ENCODE peak calls at places on chromosomes 6 and 20, in nine cellular contexts. B is HS-27A; N is ureter; H is activated T-helper 1 cell treated with anti-CD3 and anti-CD28 coated beads, Interleukin-2, amount 50 U/mL, for 16 hours; Y is stimulated activated CD8-positive, alpha-beta memory T cell treated with anti-CD3 and anti-CD28 coated beads, Interleukin-15, amount 100 ng/mL, for 1 hour; E is CD8-positive, alpha-beta memory T cell; K is T-helper 2 cell; U is skeletal muscle cell; Z is AG09309. A is an unnamed sample.

GRCh38 chr20:10619427-10619826 is 54.4 kb downstream of the JAG1 start:
- DNase-seq in B (no peak), N (no peak), H (no peak), Y (no peak), E (no peak), K (no peak), U (peak; percentile 90), Z (peak; percentile 94), A (peak; percentile 82)

GRCh38 chr20:19756756-19757486 is 1.1 kb upstream of the RIN2 start:
- DNase-seq in B (no peak), N (peak; percentile 38), H (no peak), Y (no peak), E (no peak), K (no peak), U (no peak), Z (no peak), A (no peak)

GRCh38 chr20:31948008-31948407 is 3.8 kb downstream of the PDRG1 start:
- DNase-seq in B (no peak), N (no peak), H (no peak), Y (no peak), E (no peak), K (peak; percentile 16), U (no peak), Z (no peak), A (no peak)

GRCh38 chr6:125262026-125263013 is 39.4 kb downstream of the HDDC2 start:
- DNase-seq in B (peak; percentile 75), N (no peak), H (no peak), Y (no peak), E (no peak), K (no peak), U (no peak), Z (peak; percentile 66), A (peak; percentile 72)

GRCh38 chr20:35226775-35227681 is 538 bp downstream of the MMP24 start:
- DNase-seq in B (no peak), N (no peak), H (no peak), Y (peak; percentile 10), E (peak; percentile 35), K (peak; percentile 44), U (no peak), Z (no peak), A (no peak)

GRCh38 chr6:53189554-53189953 is 40.9 kb upstream of the GCM1 start:
- DNase-seq in B (no peak), N (no peak), H (no peak), Y (no peak), E (no peak), K (no peak), U (peak; percentile 24), Z (peak; percentile 27), A (peak; percentile 29)

GRCh38 chr6:56849876-56850275 is 105.0 kb upstream of the BEND6 start:
- DNase-seq in B (no peak), N (no peak), H (no peak), Y (no peak), E (no peak), K (no peak), U (peak; percentile 48), Z (no peak), A (peak; percentile 82)

GRCh38 chr6:168060521-168060931 is 18.5 kb downstream of the FRMD1 start:
- DNase-seq in B (no peak), N (peak; percentile 83), H (no peak), Y (no peak), E (no peak), K (no peak), U (peak; percentile 0), Z (no peak), A (peak; percentile 12)

GRCh38 chr20:16267526-16267925 is 305.7 kb downstream of the KIF16B start:
- DNase-seq in B (no peak), N (no peak), H (no peak), Y (no peak), E (no peak), K (no peak), U (no peak), Z (no peak), A (no peak)

GRCh38 chr6:43221046-43221773 is 8.1 kb downstream of the DNPH1 start:
- DNase-seq in B (no peak), N (no peak), H (no peak), Y (no peak), E (no peak), K (no peak), U (no peak), Z (no peak), A (peak; percentile 5)

GRCh38 chr6:24099181-24099580 is 26.8 kb upstream of the NRSN1 start:
- DNase-seq in B (no peak), N (no peak), H (no peak), Y (no peak), E (no peak), K (no peak), U (no peak), Z (no peak), A (no peak)

GRCh38 chr6:139764498-139764986 is 390.1 kb upstream of the CITED2 start:
- DNase-seq in B (peak; percentile 98), N (no peak), H (no peak), Y (no peak), E (no peak), K (peak; percentile 3), U (peak; percentile 99), Z (peak; percentile 93), A (peak; percentile 97)

GRCh38 chr20:11338506-11339306 is 579.0 kb upstream of the BTBD3 start:
- DNase-seq in B (no peak), N (no peak), H (no peak), Y (no peak), E (no peak), K (no peak), U (no peak), Z (no peak), A (no peak)

GRCh38 chr20:25364180-25364788 is 26.4 kb downstream of the ABHD12 start:
- DNase-seq in B (no peak), N (no peak), H (no peak), Y (no peak), E (no peak), K (no peak), U (no peak), Z (no peak), A (no peak)

GRCh38 chr6:90019216-90019615 is 124.9 kb downstream of the GJA10 start:
- DNase-seq in B (no peak), N (no peak), H (no peak), Y (no peak), E (no peak), K (no peak), U (no peak), Z (no peak), A (no peak)

GRCh38 chr6:110518281-110518623 is 41.8 kb upstream of the SLC22A16 start:
- DNase-seq in B (no peak), N (no peak), H (no peak), Y (no peak), E (no peak), K (no peak), U (no peak), Z (no peak), A (peak; percentile 42)

GRCh38 chr20:59087829-59088433 is 45.3 kb upstream of the PRELID3B start:
- DNase-seq in B (peak; percentile 47), N (peak; percentile 83), H (peak; percentile 85), Y (peak; percentile 86), E (peak; percentile 79), K (peak; percentile 71), U (no peak), Z (no peak), A (peak; percentile 53)

GRCh38 chr6:143513410-143513809 is 1.9 kb upstream of the FUCA2 start:
- DNase-seq in B (no peak), N (no peak), H (peak; percentile 14), Y (peak; percentile 13), E (no peak), K (peak; percentile 62), U (no peak), Z (no peak), A (no peak)

GRCh38 chr6:19438566-19439353 is 398.4 kb upstream of the ID4 start:
- DNase-seq in B (no peak), N (no peak), H (no peak), Y (no peak), E (no peak), K (no peak), U (no peak), Z (no peak), A (no peak)

GRCh38 chr20:37411408-37412306 is 65.7 kb downstream of the SRC start:
- DNase-seq in B (no peak), N (no peak), H (no peak), Y (no peak), E (no peak), K (peak; percentile 62), U (no peak), Z (no peak), A (no peak)

GRCh38 chr6:138897031-138897430 is 91.0 kb downstream of the REPS1 start:
- DNase-seq in B (no peak), N (no peak), H (no peak), Y (no peak), E (no peak), K (no peak), U (no peak), Z (no peak), A (no peak)

GRCh38 chr6:122400121-122400450 is 634 bp downstream of the HSF2 start:
- DNase-seq in B (peak; percentile 20), N (peak; percentile 42), H (peak; percentile 5), Y (no peak), E (no peak), K (peak; percentile 32), U (no peak), Z (no peak), A (peak; percentile 7)

GRCh38 chr20:4227085-4227821 is 211.9 kb upstream of the RNF24 start:
- DNase-seq in B (no peak), N (no peak), H (no peak), Y (no peak), E (no peak), K (no peak), U (no peak), Z (peak; percentile 55), A (peak; percentile 88)

GRCh38 chr6:170086639-170087420 is 204.0 kb downstream of the DLL1 start:
- DNase-seq in B (no peak), N (peak; percentile 43), H (peak; percentile 3), Y (no peak), E (peak; percentile 14), K (peak; percentile 21), U (no peak), Z (no peak), A (no peak)

GRCh38 chr20:1469925-1470571 is 3.4 kb upstream of the NSFL1C start:
- DNase-seq in B (peak; percentile 97), N (peak; percentile 85), H (no peak), Y (no peak), E (no peak), K (peak; percentile 23), U (peak; percentile 97), Z (peak; percentile 100), A (peak; percentile 100)

GRCh38 chr6:15921243-15921642 is 207.6 kb upstream of the MYLIP start:
- DNase-seq in B (no peak), N (no peak), H (no peak), Y (no peak), E (no peak), K (no peak), U (no peak), Z (no peak), A (no peak)

GRCh38 chr6:112912351-112913101 is 565.4 kb downstream of the RFPL4B start:
- DNase-seq in B (no peak), N (no peak), H (no peak), Y (no peak), E (no peak), K (no peak), U (peak; percentile 21), Z (no peak), A (no peak)

GRCh38 chr20:32576560-32576959 is 8.6 kb downstream of the NOL4L start:
- DNase-seq in B (no peak), N (no peak), H (no peak), Y (no peak), E (no peak), K (no peak), U (no peak), Z (no peak), A (no peak)